ENCODE peak calls at places on chromosome 10, in five cellular contexts. I is thoracic aorta, D is keratinocyte, Z is GM12864, A is lower leg skin. C is an unnamed sample.
A peak's percentile ranks its signal among the peaks of the same experiment; 100 is the strongest.

GRCh38 chr10:18216482-18216881 is 76.3 kb downstream of the CACNB2 start:
- DNase-seq in A (no peak), I (no peak), Z (no peak), D (no peak), C (no peak)

GRCh38 chr10:78028438-78029293 is 649 bp downstream of the POLR3A start:
- DNase-seq in D (no peak), A (no peak), I (no peak), Z (no peak), C (no peak)

GRCh38 chr10:124105594-124105993 is 12.2 kb upstream of the CHST15 start:
- DNase-seq in I (no peak), A (no peak), Z (no peak), D (no peak), C (no peak)

GRCh38 chr10:126199221-126199998 is 188.9 kb downstream of the ADAM12 start:
- DNase-seq in Z (no peak), A (no peak), D (no peak), I (no peak), C (no peak)

GRCh38 chr10:76311752-76312699 is 880.6 kb downstream of the LRMDA start:
- DNase-seq in A (no peak), Z (no peak), I (no peak), D (no peak), C (peak; percentile 26)

GRCh38 chr10:110083884-110084283 is 76.1 kb downstream of the ADD3 start:
- DNase-seq in D (no peak), Z (no peak), A (no peak), I (no peak), C (no peak)

GRCh38 chr10:132048294-132048667 is 17.5 kb upstream of the JAKMIP3 start:
- DNase-seq in Z (no peak), I (no peak), A (no peak), D (no peak), C (no peak)

GRCh38 chr10:79340646-79341244 is 6.5 kb upstream of the PPIF start:
- DNase-seq in Z (no peak), A (peak; percentile 57), D (no peak), I (no peak), C (no peak)

GRCh38 chr10:29344073-29344820 is 55.4 kb downstream of the LYZL1 start:
- DNase-seq in Z (no peak), A (no peak), I (no peak), D (no peak), C (no peak)

GRCh38 chr10:60669491-60669890 is 108.8 kb upstream of the CDK1 start:
- DNase-seq in I (no peak), D (no peak), A (no peak), Z (no peak), C (no peak)

GRCh38 chr10:17781856-17782255 is 27.3 kb upstream of the MRC1 start:
- DNase-seq in D (no peak), A (no peak), I (no peak), Z (no peak), C (no peak)

GRCh38 chr10:132532784-132533560 is 4.6 kb upstream of the INPP5A start:
- DNase-seq in D (no peak), Z (no peak), I (no peak), A (no peak), C (no peak)

GRCh38 chr10:70367195-70367796 is 15.1 kb downstream of the LRRC20 start:
- DNase-seq in A (no peak), D (no peak), Z (no peak), I (no peak), C (no peak)

GRCh38 chr10:13056461-13057077 is 43.4 kb upstream of the OPTN start:
- DNase-seq in I (no peak), A (peak; percentile 79), D (no peak), Z (no peak), C (no peak)

GRCh38 chr10:6054884-6055283 is 7.3 kb downstream of the IL2RA start:
- DNase-seq in Z (no peak), D (no peak), I (no peak), A (no peak), C (no peak)

GRCh38 chr10:122141821-122142651 is 129.1 kb upstream of the BTBD16 start:
- DNase-seq in D (peak; percentile 28), I (no peak), Z (no peak), A (no peak), C (no peak)

GRCh38 chr10:116274141-116274861 is 1.3 kb upstream of the GFRA1 start:
- DNase-seq in A (peak; percentile 89), D (no peak), Z (no peak), I (no peak), C (peak; percentile 23)

GRCh38 chr10:73730153-73730906 is 13.8 kb upstream of the SEC24C start:
- DNase-seq in I (peak; percentile 52), Z (peak; percentile 81), D (no peak), A (peak; percentile 98), C (peak; percentile 82)

GRCh38 chr10:71696635-71697326 is 22.8 kb downstream of the C10orf105 start:
- DNase-seq in I (no peak), Z (no peak), A (no peak), D (no peak), C (peak; percentile 68)

GRCh38 chr10:62071846-62072281 is 170.4 kb downstream of the ARID5B start:
- DNase-seq in Z (no peak), D (no peak), I (no peak), A (no peak), C (no peak)

GRCh38 chr10:43383204-43383971 is 12.0 kb downstream of the FXYD4 start:
- DNase-seq in D (no peak), I (no peak), A (no peak), Z (no peak), C (no peak)

GRCh38 chr10:109877546-109877945 is 45.8 kb downstream of the XPNPEP1 start:
- DNase-seq in I (no peak), A (peak; percentile 54), D (no peak), Z (no peak), C (no peak)

GRCh38 chr10:34474060-34474376 is 341.1 kb downstream of the PARD3 start:
- DNase-seq in A (no peak), D (peak; percentile 28), Z (no peak), I (no peak), C (no peak)

GRCh38 chr10:94546058-94546595 is 539 bp downstream of the HELLS start:
- DNase-seq in Z (no peak), A (no peak), D (no peak), I (no peak), C (peak; percentile 32)

GRCh38 chr10:29009464-29009863 is 279.4 kb upstream of the LYZL1 start:
- DNase-seq in I (no peak), Z (no peak), A (no peak), D (no peak), C (no peak)

GRCh38 chr10:28661035-28661434 is 16.3 kb upstream of the BAMBI start:
- DNase-seq in Z (no peak), A (peak; percentile 77), D (no peak), I (no peak), C (no peak)

GRCh38 chr10:121811386-121811785 is 116.4 kb downstream of the ATE1 start:
- DNase-seq in I (no peak), A (no peak), Z (no peak), D (no peak), C (no peak)

GRCh38 chr10:10055656-10056445 is 961.8 kb upstream of the CELF2 start:
- DNase-seq in I (no peak), Z (no peak), D (no peak), A (no peak), C (no peak)

GRCh38 chr10:126216221-126216701 is 172.0 kb downstream of the ADAM12 start:
- DNase-seq in D (no peak), A (no peak), Z (no peak), I (no peak), C (no peak)

GRCh38 chr10:132172091-132173066 is 14.4 kb upstream of the DPYSL4 start:
- DNase-seq in I (no peak), D (no peak), Z (no peak), A (no peak), C (no peak)

GRCh38 chr10:77062381-77062780 is 575.2 kb downstream of the KCNMA1 start:
- DNase-seq in A (no peak), Z (no peak), I (no peak), D (no peak), C (no peak)

DNA sequence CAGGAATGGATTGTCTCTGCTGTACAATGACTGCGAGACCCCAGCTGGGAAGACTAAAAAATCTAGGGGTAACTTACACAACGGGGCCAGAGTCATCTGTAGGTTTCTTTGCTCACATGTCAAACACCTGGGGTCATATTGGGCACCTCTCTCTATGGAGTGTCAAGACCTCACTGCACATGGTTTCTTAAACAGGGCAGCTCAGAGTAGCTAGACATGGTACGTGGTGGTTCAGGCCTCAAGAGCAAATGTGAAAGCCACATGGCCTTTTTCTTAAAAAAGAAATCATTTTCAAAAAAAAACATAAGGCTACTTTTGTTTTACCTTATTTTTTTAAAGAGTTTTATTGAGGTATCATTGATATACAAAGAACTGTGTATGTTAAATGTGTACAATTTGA is 162.2 kb upstream of the ITGB1 start:
- DNase-seq in A (no peak), I (no peak), D (no peak), Z (no peak), C (no peak)
- TF ChIP-seq CTCF in A (no peak), I (no peak), D (no peak), Z (no peak), C (no peak)

DNA sequence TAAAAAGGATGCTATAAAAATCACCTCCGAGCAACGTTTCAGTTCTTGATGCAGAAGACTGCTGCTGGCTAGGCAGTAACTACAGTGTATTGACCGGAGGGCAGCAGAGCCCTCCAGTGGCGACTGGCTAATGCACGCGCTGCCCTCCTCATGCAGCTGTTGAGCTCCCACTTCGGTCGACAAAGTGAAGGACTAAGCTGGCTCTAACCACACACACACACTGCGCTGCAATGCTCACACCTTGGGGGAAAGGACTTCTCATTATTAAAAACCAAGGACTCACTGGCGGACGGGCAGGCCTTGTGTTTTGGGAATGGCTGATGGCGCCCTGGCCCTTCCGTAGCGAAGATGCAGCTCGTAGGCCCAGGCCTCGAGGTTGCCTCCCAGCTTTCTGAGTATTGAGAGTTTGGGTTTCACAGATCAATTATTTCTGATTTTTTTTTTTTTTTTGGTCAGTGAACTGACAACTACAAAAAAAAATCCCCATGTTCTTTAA is 120.9 kb upstream of the DIP2C start:
- DNase-seq in Z (no peak), I (no peak), A (no peak), D (no peak), C (no peak)
- TF ChIP-seq CTCF in Z (peak; percentile 19), I (no peak), A (no peak), D (peak; percentile 52), C (peak; percentile 54)

GRCh38 chr10:88913803-88914202 is 33.8 kb downstream of the STAMBPL1 start:
- DNase-seq in D (no peak), A (no peak), I (no peak), Z (no peak), C (no peak)
- TF ChIP-seq CTCF in D (no peak), A (no peak), I (no peak), Z (no peak), C (no peak)

DNA sequence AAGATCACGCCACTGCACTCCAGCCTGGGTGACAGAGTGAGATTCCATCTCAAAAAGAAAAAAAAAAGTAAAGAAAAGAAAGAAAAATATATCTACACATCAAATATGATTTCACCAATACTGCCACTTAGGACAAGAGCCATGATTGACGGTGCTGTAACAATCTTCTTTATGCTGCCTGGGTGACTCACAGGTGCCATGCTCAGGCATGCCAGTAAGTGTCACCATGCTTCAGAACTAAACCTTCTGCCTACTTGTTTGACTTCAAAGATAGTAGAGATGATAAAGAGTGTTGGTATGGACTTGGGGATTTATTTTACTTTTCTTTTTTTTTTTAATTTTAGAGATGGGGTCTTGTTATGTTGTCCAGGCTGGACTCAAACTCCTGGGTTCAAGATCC is 33.6 kb upstream of the DNMBP start:
- DNase-seq in Z (no peak), A (peak; percentile 46), I (no peak), D (peak; percentile 72), C (no peak)
- TF ChIP-seq CTCF in Z (no peak), A (no peak), I (no peak), D (no peak), C (no peak)

GRCh38 chr10:31479752-31480151 is 160.7 kb downstream of the ZEB1 start:
- DNase-seq in Z (no peak), D (no peak), I (no peak), A (no peak), C (no peak)
- TF ChIP-seq CTCF in Z (no peak), D (no peak), I (no peak), A (no peak), C (no peak)

C was measured in GM13977.